ENCODE peak calls at places on chromosomes 1 and 21, in six cellular contexts. J is RPMI8226; M is left cardiac atrium; N is activated CD8-positive, alpha-beta memory T cell treated with anti-CD3 and anti-CD28 coated beads for 4 hours; U is neural progenitor cell; D is stimulated activated CD4-positive, alpha-beta T cell treated with anti-CD3 and anti-CD28 coated beads, Interleukin-15, amount 100 ng/mL, for 1 hour. G is an unnamed sample.

GRCh38 chr21:42559326-42559725 is 45.7 kb downstream of the SLC37A1 start:
- DNase-seq in U (no peak), N (no peak), D (no peak), M (peak; percentile 11), J (no peak), G (no peak)

GRCh38 chr1:229474491-229474890 is 33.6 kb downstream of the NUP133 start:
- DNase-seq in N (no peak), J (no peak), D (no peak), U (no peak), M (no peak), G (no peak)

GRCh38 chr1:153652795-153653507 is 5.6 kb upstream of the SNAPIN start:
- DNase-seq in N (no peak), U (no peak), M (no peak), J (no peak), D (no peak), G (no peak)

GRCh38 chr1:165637427-165637826 is 6.4 kb downstream of the MGST3 start:
- DNase-seq in D (no peak), U (no peak), N (no peak), M (no peak), J (no peak), G (no peak)

GRCh38 chr1:12760256-12760795 is 13.2 kb upstream of the PRAMEF12 start:
- DNase-seq in D (no peak), M (no peak), J (peak; percentile 58), N (no peak), U (peak; percentile 62), G (no peak)

GRCh38 chr1:43531453-43531905 is 796 bp downstream of the PTPRF start:
- DNase-seq in D (no peak), M (no peak), U (peak; percentile 71), N (no peak), J (no peak), G (peak; percentile 52)

GRCh38 chr21:30072496-30072895 is 94.1 kb downstream of the CLDN17 start:
- DNase-seq in U (peak; percentile 64), M (no peak), D (no peak), N (no peak), J (peak; percentile 8), G (peak; percentile 52)

GRCh38 chr1:17251699-17252376 is 2.9 kb downstream of the PADI3 start:
- DNase-seq in N (no peak), M (no peak), D (no peak), U (no peak), J (no peak), G (no peak)

GRCh38 chr1:226619031-226619430 is 70.5 kb downstream of the STUM start:
- DNase-seq in D (no peak), N (no peak), M (no peak), U (no peak), J (no peak), G (no peak)

GRCh38 chr1:62528015-62528414 is 69.3 kb upstream of the ANGPTL3 start:
- DNase-seq in M (peak; percentile 55), J (no peak), N (no peak), U (no peak), D (no peak), G (no peak)

GRCh38 chr1:45172015-45172414 is 34.4 kb downstream of the ZSWIM5 start:
- DNase-seq in D (no peak), J (no peak), M (no peak), U (no peak), N (no peak), G (no peak)

GRCh38 chr1:192565946-192566345 is 9.6 kb upstream of the RGS1 start:
- DNase-seq in U (no peak), D (no peak), J (no peak), N (no peak), M (no peak), G (no peak)

GRCh38 chr1:23263380-23263887 is 46.1 kb upstream of the HTR1D start:
- DNase-seq in D (no peak), J (no peak), N (no peak), U (peak; percentile 69), M (no peak), G (no peak)

GRCh38 chr1:203996126-203996525 is 76.8 kb upstream of the SOX13 start:
- DNase-seq in N (no peak), M (no peak), D (no peak), J (no peak), U (peak; percentile 83), G (no peak)

GRCh38 chr1:22978299-22978698 is 5.6 kb upstream of the LACTBL1 start:
- DNase-seq in J (no peak), M (no peak), U (no peak), D (no peak), N (no peak), G (no peak)

GRCh38 chr1:39387452-39387851 is 104.0 kb upstream of the BMP8A start:
- DNase-seq in N (no peak), M (no peak), U (no peak), D (no peak), J (no peak), G (no peak)

GRCh38 chr1:216742625-216743024 is 19.4 kb upstream of the ESRRG start:
- DNase-seq in D (no peak), M (no peak), U (peak; percentile 17), J (peak; percentile 9), N (no peak), G (no peak)

GRCh38 chr1:211352985-211353515 is 26.4 kb downstream of the TRAF5 start:
- DNase-seq in D (peak; percentile 42), J (peak; percentile 79), M (no peak), U (peak; percentile 39), N (peak; percentile 21), G (peak; percentile 38)

G was measured in endothelial cell.